ENCODE peak calls at places on chromosomes 16 and 17, in eight cellular contexts. One of them, this sample, is unnamed.

GRCh38 chr16:68345351-68345810 is 34.6 kb downstream of the PRMT7 start:
- DNase-seq in cardiac muscle cell: no peak
- DNase-seq in AG04450: no peak
- DNase-seq in T-cell: no peak
- DNase-seq in hepatocyte: no peak
- DNase-seq in cerebellar cortex: no peak
- DNase-seq in NCI-H345: no peak
- DNase-seq in glomerular endothelial cell: no peak
- DNase-seq in this sample: no peak

GRCh38 chr17:17942846-17943245 is 29.4 kb downstream of the TOM1L2 start:
- DNase-seq in NCI-H345: no peak
- DNase-seq in T-cell: no peak
- DNase-seq in glomerular endothelial cell: no peak
- DNase-seq in cardiac muscle cell: peak; percentile 47
- DNase-seq in cerebellar cortex: no peak
- DNase-seq in AG04450: no peak
- DNase-seq in hepatocyte: no peak
- DNase-seq in this sample: no peak

GRCh38 chr17:225551-225950 is 44.1 kb upstream of the DOC2B start:
- DNase-seq in AG04450: no peak
- DNase-seq in glomerular endothelial cell: no peak
- DNase-seq in hepatocyte: no peak
- DNase-seq in cardiac muscle cell: no peak
- DNase-seq in T-cell: no peak
- DNase-seq in cerebellar cortex: no peak
- DNase-seq in NCI-H345: no peak
- DNase-seq in this sample: no peak

GRCh38 chr17:7186241-7186640 is 7.1 kb upstream of the ASGR1 start:
- DNase-seq in glomerular endothelial cell: no peak
- DNase-seq in AG04450: no peak
- DNase-seq in cardiac muscle cell: no peak
- DNase-seq in NCI-H345: no peak
- DNase-seq in T-cell: no peak
- DNase-seq in cerebellar cortex: no peak
- DNase-seq in hepatocyte: no peak
- DNase-seq in this sample: peak; percentile 61

GRCh38 chr17:78774956-78775571 is 7.0 kb downstream of the CYTH1 start:
- DNase-seq in glomerular endothelial cell: no peak
- DNase-seq in T-cell: peak; percentile 46
- DNase-seq in hepatocyte: no peak
- DNase-seq in cardiac muscle cell: no peak
- DNase-seq in cerebellar cortex: no peak
- DNase-seq in AG04450: no peak
- DNase-seq in NCI-H345: no peak
- DNase-seq in this sample: no peak

GRCh38 chr17:72387487-72387886 is 266.7 kb downstream of the SOX9 start:
- DNase-seq in NCI-H345: no peak
- DNase-seq in cardiac muscle cell: peak; percentile 85
- DNase-seq in cerebellar cortex: no peak
- DNase-seq in T-cell: no peak
- DNase-seq in AG04450: peak; percentile 84
- DNase-seq in hepatocyte: peak; percentile 57
- DNase-seq in glomerular endothelial cell: no peak
- DNase-seq in this sample: peak; percentile 39

GRCh38 chr17:17514993-17515920 is 19.1 kb upstream of the RASD1 start:
- DNase-seq in NCI-H345: no peak
- DNase-seq in cerebellar cortex: no peak
- DNase-seq in hepatocyte: no peak
- DNase-seq in AG04450: no peak
- DNase-seq in T-cell: no peak
- DNase-seq in cardiac muscle cell: peak; percentile 64
- DNase-seq in glomerular endothelial cell: no peak
- DNase-seq in this sample: no peak

GRCh38 chr16:50252082-50252611 is 14.2 kb upstream of the ADCY7 start:
- DNase-seq in NCI-H345: no peak
- DNase-seq in hepatocyte: no peak
- DNase-seq in AG04450: no peak
- DNase-seq in cerebellar cortex: no peak
- DNase-seq in glomerular endothelial cell: no peak
- DNase-seq in T-cell: no peak
- DNase-seq in cardiac muscle cell: no peak
- DNase-seq in this sample: no peak

GRCh38 chr16:78199325-78200022 is 100.0 kb downstream of the WWOX start:
- DNase-seq in T-cell: no peak
- DNase-seq in AG04450: no peak
- DNase-seq in cardiac muscle cell: no peak
- DNase-seq in NCI-H345: no peak
- DNase-seq in cerebellar cortex: no peak
- DNase-seq in hepatocyte: peak; percentile 36
- DNase-seq in glomerular endothelial cell: no peak
- DNase-seq in this sample: peak; percentile 73

GRCh38 chr17:27907976-27908558 is 14.9 kb upstream of the LYRM9 start:
- DNase-seq in hepatocyte: no peak
- DNase-seq in NCI-H345: no peak
- DNase-seq in T-cell: no peak
- DNase-seq in glomerular endothelial cell: no peak
- DNase-seq in cerebellar cortex: no peak
- DNase-seq in AG04450: no peak
- DNase-seq in cardiac muscle cell: no peak
- DNase-seq in this sample: no peak